ENCODE peak calls at places on chromosomes 5 and 9, in ten cellular contexts. F, T, U, A, K, O, X, H, C and I are unnamed samples.

GRCh38 chr5:157327771-157328170 is 61.8 kb downstream of the CYFIP2 start:
- ATAC-seq in K (peak), H (no peak), X (no peak), C (no peak), A (no peak), F (no peak), T (no peak), O (no peak), U (no peak), I (no peak)

GRCh38 chr9:26760675-26761074 is 131.9 kb downstream of the CAAP1 start:
- ATAC-seq in K (no peak), H (no peak), F (no peak), U (no peak), X (no peak), A (no peak), T (no peak), O (no peak), C (no peak), I (no peak)

GRCh38 chr9:111514967-111515366 is 10.0 kb upstream of the ZNF483 start:
- ATAC-seq in X (no peak), T (no peak), A (no peak), O (peak), K (no peak), H (no peak), C (no peak), U (no peak), F (no peak), I (no peak)

GRCh38 chr5:120419110-120419509 is 45.0 kb upstream of the PRR16 start:
- ATAC-seq in O (no peak), A (no peak), X (no peak), K (no peak), F (no peak), H (no peak), T (no peak), C (no peak), U (peak), I (no peak)

GRCh38 chr5:7250004-7250403 is 145.9 kb upstream of the ADCY2 start:
- ATAC-seq in A (no peak), C (no peak), X (no peak), F (no peak), U (no peak), K (no peak), H (no peak), O (no peak), T (no peak), I (no peak)

GRCh38 chr5:125409101-125409495 is 662.7 kb upstream of the ZNF608 start:
- ATAC-seq in U (no peak), O (peak), F (no peak), T (no peak), K (peak), X (no peak), H (no peak), A (no peak), C (peak), I (no peak)

GRCh38 chr5:106853266-106853665 is 817.5 kb downstream of the EFNA5 start:
- ATAC-seq in X (no peak), T (no peak), A (no peak), U (no peak), O (no peak), K (no peak), F (no peak), C (no peak), H (no peak), I (no peak)

GRCh38 chr5:59577485-59577884 is 316.0 kb downstream of the PDE4D start:
- ATAC-seq in F (no peak), T (no peak), U (no peak), A (no peak), O (no peak), X (no peak), C (no peak), H (no peak), K (no peak), I (no peak)

GRCh38 chr5:181203093-181203711 is 1.8 kb downstream of the TRIM7 start:
- ATAC-seq in X (no peak), C (no peak), A (no peak), F (no peak), K (no peak), H (no peak), T (no peak), O (no peak), U (no peak), I (no peak)

GRCh38 chr5:168931638-168932345 is 352.6 kb upstream of the PANK3 start:
- ATAC-seq in H (peak), A (peak), X (no peak), C (peak), U (no peak), K (no peak), T (no peak), O (peak), F (no peak), I (peak)

GRCh38 chr9:92254401-92255337 is 38.8 kb downstream of the IARS1 start:
- ATAC-seq in O (no peak), A (peak), F (no peak), U (no peak), K (no peak), X (no peak), T (peak), H (no peak), C (no peak), I (no peak)

GRCh38 chr5:14399054-14399657 is 182.4 kb upstream of the OTULINL start:
- ATAC-seq in C (peak), H (peak), U (peak), T (peak), X (no peak), K (peak), F (peak), A (peak), O (peak), I (peak)

GRCh38 chr5:133524597-133524996 is 87.7 kb downstream of the FSTL4 start:
- ATAC-seq in T (no peak), A (no peak), F (no peak), O (no peak), X (no peak), C (no peak), H (no peak), U (no peak), K (no peak), I (no peak)

GRCh38 chr5:32585122-32585445 is 273 bp upstream of the SUB1 start:
- ATAC-seq in O (no peak), K (no peak), F (no peak), C (no peak), A (no peak), H (no peak), U (no peak), T (no peak), X (no peak), I (no peak)

GRCh38 chr5:32587067-32587551 is 1.8 kb downstream of the SUB1 start:
- ATAC-seq in U (no peak), H (no peak), O (no peak), C (no peak), X (no peak), K (no peak), A (no peak), F (no peak), T (no peak), I (no peak)

GRCh38 chr5:32586251-32586642 is 890 bp downstream of the SUB1 start:
- ATAC-seq in O (no peak), X (no peak), A (no peak), T (no peak), F (no peak), U (no peak), H (no peak), K (no peak), C (no peak), I (no peak)

GRCh38 chr5:32584651-32585050 is 706 bp upstream of the SUB1 start:
- ATAC-seq in F (no peak), H (no peak), U (no peak), A (no peak), X (no peak), C (no peak), K (no peak), T (no peak), O (no peak), I (no peak)

GRCh38 chr5:32585446-32586250 is at the start of gene SUB1:
- ATAC-seq in F (peak), X (peak), H (peak), K (peak), T (peak), O (peak), C (peak), U (peak), A (peak), I (peak)
- TF ChIP-seq CTCF in F (no peak), X (no peak), H (no peak), K (peak), T (peak), O (peak), C (no peak), U (peak), A (no peak), I (no peak)

GRCh38 chr5:128498844-128499455 is 39.1 kb downstream of the FBN2 start:
- ATAC-seq in X (no peak), K (no peak), U (no peak), C (peak), T (no peak), H (peak), O (peak), F (no peak), A (peak), I (no peak)
- TF ChIP-seq CTCF in X (no peak), K (peak), U (peak), C (peak), T (no peak), H (peak), O (peak), F (peak), A (peak), I (peak)

DNA sequence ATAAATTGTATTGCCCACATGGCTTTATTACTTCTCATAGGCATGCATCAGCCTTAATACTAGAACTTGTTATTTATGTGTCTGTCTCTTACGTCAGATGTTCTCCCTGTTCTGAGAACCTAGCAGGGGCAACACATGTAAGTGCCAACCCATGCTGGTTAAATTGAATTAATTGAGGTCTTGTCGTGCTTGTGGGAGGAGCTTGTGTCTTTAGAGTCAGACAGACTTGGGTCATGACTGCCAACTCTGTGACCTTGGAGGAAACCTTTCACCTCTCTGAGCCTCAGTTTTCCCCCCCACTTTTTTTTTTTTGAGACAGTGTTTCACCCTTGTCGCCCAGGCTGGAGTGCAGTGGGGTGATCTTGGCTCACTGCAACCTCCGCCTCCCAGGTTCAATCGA is 2.2 kb upstream of the MEGF9 start:
- ATAC-seq in A (no peak), F (no peak), T (no peak), O (no peak), X (no peak), H (no peak), U (no peak), C (no peak), K (no peak), I (no peak)
- TF ChIP-seq CTCF in A (no peak), F (no peak), T (no peak), O (no peak), X (no peak), H (no peak), U (no peak), C (no peak), K (no peak), I (no peak)

GRCh38 chr5:72109625-72110024 is 2.4 kb downstream of the MAP1B start:
- ATAC-seq in O (no peak), H (no peak), U (no peak), K (no peak), T (no peak), C (no peak), A (no peak), F (no peak), X (no peak), I (no peak)
- TF ChIP-seq CTCF in O (peak), H (no peak), U (no peak), K (peak), T (no peak), C (no peak), A (no peak), F (no peak), X (no peak), I (no peak)

GRCh38 chr9:78005231-78006002 is 26.2 kb downstream of the GNAQ start:
- ATAC-seq in F (no peak), A (no peak), X (no peak), U (no peak), K (no peak), C (no peak), H (no peak), O (peak), T (no peak), I (no peak)

GRCh38 chr9:78006734-78007133 is 24.9 kb downstream of the GNAQ start:
- ATAC-seq in H (peak), F (peak), C (peak), K (no peak), U (no peak), X (no peak), A (no peak), T (peak), O (no peak), I (peak)

GRCh38 chr9:78001946-78002731 is 29.5 kb downstream of the GNAQ start:
- ATAC-seq in O (no peak), K (no peak), H (no peak), X (no peak), U (peak), C (no peak), F (no peak), A (no peak), T (peak), I (no peak)

GRCh38 chr9:78003730-78004129 is 27.9 kb downstream of the GNAQ start:
- ATAC-seq in C (no peak), T (no peak), H (no peak), X (no peak), O (no peak), U (no peak), A (no peak), F (no peak), K (no peak), I (no peak)

GRCh38 chr9:78004478-78005229 is 27.0 kb downstream of the GNAQ start:
- ATAC-seq in H (peak), U (no peak), K (peak), O (no peak), A (peak), X (peak), F (peak), C (peak), T (peak), I (no peak)
- TF ChIP-seq CTCF in H (no peak), U (peak), K (peak), O (peak), A (peak), X (peak), F (peak), C (no peak), T (peak), I (no peak)

GRCh38 chr5:95972196-95972595 is 10.5 kb upstream of the ELL2 start:
- ATAC-seq in F (no peak), C (no peak), X (no peak), H (no peak), A (no peak), K (no peak), O (no peak), T (no peak), U (no peak), I (no peak)
- TF ChIP-seq CTCF in F (no peak), C (no peak), X (no peak), H (no peak), A (no peak), K (no peak), O (no peak), T (no peak), U (no peak), I (no peak)

GRCh38 chr5:42767491-42768105 is 11.0 kb downstream of the CCDC152 start:
- ATAC-seq in X (no peak), U (peak), F (no peak), K (peak), C (peak), O (peak), T (peak), A (peak), H (peak), I (no peak)
- TF ChIP-seq CTCF in X (peak), U (peak), F (peak), K (peak), C (no peak), O (peak), T (peak), A (peak), H (peak), I (peak)